ENCODE peak calls at places on chromosomes 2 and 18, in five cellular contexts. P is RWPE1, R is thyroid gland, K is uterus, S is psoas muscle. N is an unnamed sample.

GRCh38 chr2:127082974-127083373 is 24.0 kb downstream of the BIN1 start:
- DNase-seq in P (no peak), R (no peak), K (no peak), S (no peak), N (no peak)

GRCh38 chr2:181165199-181165868 is 184.9 kb downstream of the UBE2E3 start:
- DNase-seq in P (no peak), R (no peak), K (no peak), S (no peak), N (no peak)

GRCh38 chr2:101140237-101140636 is 10.9 kb downstream of the TBC1D8 start:
- DNase-seq in P (no peak), R (no peak), K (no peak), S (no peak), N (no peak)

GRCh38 chr2:10302479-10303173 is at the start of gene HPCAL1:
- DNase-seq in P (peak), R (peak), K (peak), S (peak), N (peak)

GRCh38 chr2:17813742-17814458 is 2.4 kb upstream of the MSGN1 start:
- DNase-seq in P (no peak), R (no peak), K (peak), S (peak), N (no peak)

GRCh38 chr2:55038428-55038827 is 11.8 kb downstream of the RTN4 start:
- DNase-seq in P (no peak), R (no peak), K (no peak), S (no peak), N (no peak)

GRCh38 chr18:47531759-47532158 is 280.3 kb upstream of the SKOR2 start:
- DNase-seq in P (no peak), R (no peak), K (no peak), S (no peak), N (no peak)

GRCh38 chr2:119472749-119473148 is 41.1 kb downstream of the TMEM37 start:
- DNase-seq in P (no peak), R (no peak), K (no peak), S (no peak), N (no peak)

GRCh38 chr2:112023707-112024106 is 31.4 kb upstream of the TMEM87B start:
- DNase-seq in P (no peak), R (no peak), K (no peak), S (no peak), N (no peak)

GRCh38 chr2:172430671-172431070 is 3.3 kb downstream of the ITGA6 start:
- DNase-seq in P (peak), R (no peak), K (no peak), S (no peak), N (no peak)

GRCh38 chr18:12119358-12119757 is 25.7 kb downstream of the ANKRD62 start:
- DNase-seq in P (no peak), R (no peak), K (no peak), S (no peak), N (no peak)

GRCh38 chr18:12121175-12122095 is 27.8 kb downstream of the ANKRD62 start:
- DNase-seq in P (no peak), R (peak), K (no peak), S (no peak), N (no peak)
- TF ChIP-seq CTCF in P (no peak), R (peak), K (no peak), S (peak), N (no peak)

DNA sequence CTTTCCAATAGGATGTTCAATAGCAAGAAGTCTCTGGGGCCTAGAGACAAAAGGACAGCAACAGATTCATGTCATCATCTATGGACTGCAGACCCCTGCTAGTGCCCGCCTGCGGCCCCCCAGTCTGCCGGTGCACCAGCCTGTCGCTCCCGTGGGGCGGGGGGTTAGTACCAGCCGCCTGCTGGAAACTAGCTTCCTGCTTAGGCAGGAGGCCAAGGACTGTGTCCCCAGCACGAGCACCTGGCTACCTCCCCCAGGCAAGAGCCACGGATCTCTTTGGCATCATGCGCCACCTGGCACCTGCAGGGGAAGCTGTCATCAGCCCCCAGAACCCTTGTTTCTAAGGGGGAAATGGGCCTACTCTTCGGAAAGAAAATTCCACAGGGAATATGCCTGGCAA is 61.7 kb upstream of the POMC start:
- DNase-seq in P (no peak), R (no peak), K (no peak), S (no peak), N (no peak)
- H3K27ac ChIP-seq in P (no peak), R (no peak), K (no peak), S (no peak), N (no peak)

DNA sequence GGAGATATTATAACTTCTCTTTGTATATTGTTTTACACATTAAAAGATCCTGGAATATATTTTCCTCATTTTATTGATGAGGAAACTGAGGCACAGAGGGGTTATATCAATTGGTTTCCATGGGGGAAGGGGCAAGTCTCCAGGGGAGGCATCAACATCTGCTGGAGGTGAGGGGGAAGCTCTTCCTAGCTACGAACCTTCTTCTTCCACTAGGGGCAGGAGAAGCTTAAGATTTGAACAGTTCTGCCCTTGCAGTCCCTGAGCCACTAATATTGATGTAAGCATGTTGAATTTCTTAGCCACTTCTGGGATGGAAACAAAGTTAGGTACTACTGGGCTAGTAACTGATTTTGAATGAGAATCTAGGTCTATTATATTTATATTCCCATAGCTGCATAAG is 140.1 kb upstream of the AQP4 start:
- DNase-seq in P (peak), R (no peak), K (no peak), S (no peak), N (no peak)
- TF ChIP-seq CTCF in P (peak), R (no peak), K (peak), S (peak), N (peak)

GRCh38 chr18:56890632-56891031 is 239.5 kb downstream of the WDR7 start:
- DNase-seq in P (peak), R (no peak), K (no peak), S (no peak), N (no peak)

GRCh38 chr18:56889621-56890020 is 238.5 kb downstream of the WDR7 start:
- DNase-seq in P (no peak), R (no peak), K (no peak), S (no peak), N (no peak)

GRCh38 chr18:56888978-56889377 is 237.8 kb downstream of the WDR7 start:
- DNase-seq in P (no peak), R (no peak), K (no peak), S (no peak), N (no peak)

GRCh38 chr18:56891870-56892269 is 240.7 kb downstream of the WDR7 start:
- DNase-seq in P (no peak), R (no peak), K (no peak), S (no peak), N (no peak)

DNA sequence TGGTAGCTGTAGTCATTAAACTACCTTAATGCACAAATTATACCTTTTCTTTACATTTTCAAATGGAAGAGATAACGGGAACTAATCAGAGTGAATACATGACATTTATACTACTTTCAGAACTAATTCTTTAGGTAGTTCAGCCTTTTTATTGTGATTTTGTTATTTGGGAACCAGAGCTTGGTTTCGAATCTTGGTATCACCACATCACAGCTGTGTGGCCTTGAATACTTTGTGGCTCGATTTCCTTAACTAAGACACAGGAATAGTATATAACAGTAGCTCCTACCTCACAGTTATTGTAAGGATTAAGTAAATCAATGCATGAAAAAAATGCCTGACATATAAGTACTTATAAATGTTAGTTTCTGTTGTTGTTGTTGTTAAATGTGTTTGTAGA is 240.0 kb downstream of the WDR7 start:
- DNase-seq in P (no peak), R (no peak), K (no peak), S (no peak), N (no peak)
- H3K27ac ChIP-seq in P (no peak), R (no peak), K (no peak), S (peak), N (no peak)

N was measured in testis.